ENCODE peak calls at places on chromosomes 16 and 17, in ten cellular contexts. W is CD8-positive, alpha-beta T cell; Q is breast epithelium; B is HepG2; J is heart right ventricle; O is aorta; C is CD4-positive, CD25-positive, alpha-beta regulatory T cell; Z is heart left ventricle; M is hepatocyte; A is adrenal gland. K is an unnamed sample. For H3K4me1 and H3K27me3, the result is how much of the 10 kb centered on the place peaks cover.

GRCh38 chr17:79435962-79436361 is 174.9 kb downstream of the RBFOX3 start:
- DNase-seq in W (no peak), Q (no peak), B (no peak), J (no peak), O (no peak), C (no peak), Z (no peak), M (no peak), A (no peak), K (no peak)

GRCh38 chr16:20812510-20812909 is 6.2 kb downstream of the REXO5 start:
- DNase-seq in W (no peak), Q (no peak), B (no peak), J (no peak), O (no peak), C (no peak), Z (no peak), M (no peak), A (no peak), K (no peak)

GRCh38 chr16:81315271-81316175 is 761 bp downstream of the GAN start:
- DNase-seq in W (peak), Q (peak), B (peak), J (peak), O (peak), C (peak), Z (peak), M (peak), A (peak), K (peak)

GRCh38 chr17:78172284-78173024 is 4.1 kb downstream of the SYNGR2 start:
- DNase-seq in W (no peak), Q (no peak), B (no peak), J (peak), O (peak), C (no peak), Z (no peak), M (no peak), A (no peak), K (peak)

GRCh38 chr17:10149573-10150399 is 48.6 kb downstream of the GAS7 start:
- DNase-seq in W (no peak), Q (no peak), B (no peak), J (no peak), O (no peak), C (no peak), Z (no peak), M (no peak), A (no peak), K (no peak)

GRCh38 chr16:54926166-54926838 is 4.4 kb upstream of the IRX5 start:
- DNase-seq in W (no peak), Q (no peak), B (no peak), J (no peak), O (no peak), C (no peak), Z (no peak), M (no peak), A (no peak), K (no peak)

GRCh38 chr17:14209215-14209614 is 27.4 kb downstream of the CDRT15 start:
- DNase-seq in W (no peak), Q (no peak), B (peak), J (no peak), O (no peak), C (no peak), Z (no peak), M (peak), A (no peak), K (no peak)

GRCh38 chr17:47208744-47209488 is at the start of gene MYL4:
- DNase-seq in W (no peak), Q (no peak), B (no peak), J (no peak), O (no peak), C (no peak), Z (no peak), M (no peak), A (no peak), K (no peak)

GRCh38 chr17:7236808-7237207 is 2.4 kb downstream of the PHF23 start:
- DNase-seq in W (no peak), Q (no peak), B (no peak), J (no peak), O (no peak), C (no peak), Z (no peak), M (no peak), A (no peak), K (peak)

DNA sequence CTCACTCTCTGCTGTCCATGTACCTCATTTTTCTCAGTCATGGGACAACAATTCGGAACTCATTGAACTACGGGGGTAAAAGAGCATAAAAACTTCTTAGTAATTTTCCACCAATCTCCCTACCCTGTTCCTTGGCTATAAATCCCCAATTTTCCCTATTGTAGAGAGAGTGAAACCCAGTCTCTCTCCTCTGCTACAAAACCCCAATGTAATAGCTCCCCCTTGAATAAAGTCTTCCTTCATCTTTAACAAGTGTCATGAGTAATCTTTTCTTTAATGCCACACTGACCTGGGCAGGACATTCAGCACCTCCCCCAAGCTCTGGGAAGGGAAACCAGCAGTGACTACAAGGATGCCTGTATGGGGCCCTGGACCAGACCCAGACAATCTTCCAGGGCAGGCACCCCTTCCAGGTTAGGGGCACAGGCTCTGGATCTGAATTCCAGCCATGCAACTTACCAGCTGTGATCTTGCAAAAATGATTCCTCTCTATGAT is 10.2 kb upstream of the EIF1 start:
- DNase-seq in W (no peak), Q (no peak), B (no peak), J (no peak), O (no peak), C (no peak), Z (no peak), M (no peak), A (no peak), K (no peak)
- H3K4me1 ChIP-seq in W (under half), Q (under half), B (half or more), J (under half), O (under half), C (under half), Z (under half), M (under half), A (under half), K (under half)

GRCh38 chr16:84302111-84302954 is 7.7 kb downstream of the WFDC1 start:
- DNase-seq in W (no peak), Q (no peak), B (no peak), J (no peak), O (no peak), C (no peak), Z (no peak), M (no peak), A (no peak), K (no peak)

GRCh38 chr16:84295203-84295850 is 649 bp downstream of the WFDC1 start:
- DNase-seq in W (no peak), Q (no peak), B (no peak), J (no peak), O (no peak), C (no peak), Z (no peak), M (no peak), A (no peak), K (no peak)

GRCh38 chr16:84299734-84300440 is 5.2 kb downstream of the WFDC1 start:
- DNase-seq in W (no peak), Q (no peak), B (no peak), J (no peak), O (no peak), C (no peak), Z (no peak), M (no peak), A (no peak), K (no peak)

GRCh38 chr16:84294196-84295142 is at the start of gene WFDC1:
- DNase-seq in W (no peak), Q (no peak), B (no peak), J (peak), O (peak), C (no peak), Z (no peak), M (peak), A (no peak), K (no peak)

GRCh38 chr16:84298376-84298899 is 3.8 kb downstream of the WFDC1 start:
- DNase-seq in W (no peak), Q (no peak), B (no peak), J (no peak), O (no peak), C (no peak), Z (no peak), M (no peak), A (no peak), K (no peak)
- H3K27me3 ChIP-seq in W (under half), Q (under half), B (half or more), J (under half), O (under half), C (under half), Z (under half), M (under half), A (under half), K (under half)

DNA sequence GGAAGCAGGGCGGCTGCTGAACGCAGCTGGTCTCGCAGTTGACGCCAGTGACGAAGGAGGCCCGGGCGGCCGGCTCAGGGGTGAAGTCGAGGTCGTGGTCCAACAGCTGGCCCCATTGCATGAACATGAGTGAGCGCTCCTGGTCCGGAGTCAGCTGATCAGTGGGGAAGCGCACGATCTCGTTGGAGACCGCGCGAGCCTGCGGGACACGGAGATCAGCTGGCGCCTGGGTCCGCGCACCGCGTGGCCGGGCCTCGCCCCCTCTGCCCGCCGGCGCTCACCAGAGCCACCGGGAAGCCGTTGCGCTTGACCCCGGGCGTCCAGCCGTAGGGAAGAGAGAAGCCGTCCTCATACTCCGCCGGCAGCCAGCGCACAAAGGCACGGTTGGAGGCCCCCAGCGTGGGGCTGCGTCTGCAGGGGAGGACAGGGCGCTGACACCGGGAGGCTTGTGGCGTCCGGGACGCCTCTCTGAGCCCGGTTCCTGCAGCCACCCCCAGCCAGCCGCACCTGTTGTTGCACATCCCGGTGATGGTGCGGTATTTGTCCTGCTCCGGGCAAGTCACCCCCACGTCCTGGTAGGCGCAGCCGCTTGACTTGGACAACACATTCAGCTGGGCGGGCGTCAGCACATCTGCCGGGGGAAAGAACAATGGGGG is 1.6 kb downstream of the MPO start:
- DNase-seq in W (no peak), Q (no peak), B (no peak), J (peak), O (peak), C (no peak), Z (peak), M (no peak), A (no peak), K (no peak)
- H3K4me1 ChIP-seq in W (under half), Q (under half), B (under half), J (under half), O (under half), C (under half), Z (under half), M (under half), A (under half), K (under half)

GRCh38 chr16:23753908-23754593 is 775 bp upstream of the CHP2 start:
- DNase-seq in W (no peak), Q (no peak), B (no peak), J (no peak), O (no peak), C (no peak), Z (no peak), M (no peak), A (no peak), K (no peak)
- H3K27me3 ChIP-seq in W (under half), Q (under half), B (under half), J (under half), O (under half), C (under half), Z (under half), M (under half), A (under half), K (under half)

GRCh38 chr17:40448639-40449261 is 5.5 kb downstream of the IGFBP4 start:
- DNase-seq in W (no peak), Q (peak), B (peak), J (no peak), O (no peak), C (no peak), Z (no peak), M (peak), A (no peak), K (no peak)
- H3K4me1 ChIP-seq in W (under half), Q (under half), B (half or more), J (half or more), O (under half), C (under half), Z (under half), M (under half), A (half or more), K (under half)

K was measured in ovary.